ENCODE peak calls at places on chromosome 2, in ten cellular contexts. O is body of pancreas, I is left lung, H is right lobe of liver, S is IMR-90, X is lower lobe of right lung, J is breast epithelium, C is left ventricle myocardium inferior, B is uterus, A is tibial nerve. N is an unnamed sample.

GRCh38 chr2:47767880-47768609 is 14.9 kb upstream of the MSH6 start:
- DNase-seq in C (peak; percentile 56), O (peak; percentile 71), A (peak; percentile 47), I (peak; percentile 95), B (peak; percentile 71), H (peak; percentile 76), X (peak; percentile 82), S (peak; percentile 30), J (peak; percentile 61), N (peak; percentile 61)

GRCh38 chr2:158965731-158966130 is 2.7 kb upstream of the TANC1 start:
- DNase-seq in O (no peak), S (no peak), H (no peak), A (no peak), X (no peak), J (no peak), B (no peak), C (no peak), I (no peak), N (no peak)

GRCh38 chr2:219681301-219682290 is 54.2 kb downstream of the SLC4A3 start:
- DNase-seq in C (no peak), J (no peak), B (no peak), S (peak; percentile 44), X (no peak), I (no peak), H (no peak), A (no peak), O (no peak), N (no peak)

GRCh38 chr2:235776531-235776930 is 282.7 kb downstream of the AGAP1 start:
- DNase-seq in O (no peak), I (no peak), X (no peak), H (no peak), J (no peak), B (no peak), A (no peak), S (no peak), C (no peak), N (no peak)

GRCh38 chr2:179796213-179797007 is 65.0 kb downstream of the ZNF385B start:
- DNase-seq in I (no peak), C (no peak), S (no peak), J (no peak), H (no peak), A (no peak), X (no peak), O (no peak), B (no peak), N (no peak)

GRCh38 chr2:33660416-33661118 is 61.5 kb upstream of the FAM98A start:
- DNase-seq in H (no peak), J (no peak), S (no peak), C (no peak), I (no peak), B (no peak), A (no peak), O (no peak), X (no peak), N (no peak)

GRCh38 chr2:15674637-15675455 is 83.2 kb downstream of the DDX1 start:
- DNase-seq in X (no peak), C (no peak), H (no peak), I (no peak), J (no peak), S (no peak), A (no peak), O (no peak), B (no peak), N (no peak)

GRCh38 chr2:27989149-27989548 is 98.6 kb downstream of the BABAM2 start:
- DNase-seq in H (no peak), S (no peak), B (no peak), J (no peak), C (no peak), A (no peak), X (no peak), O (no peak), I (no peak), N (no peak)

GRCh38 chr2:237298323-237299118 is 115.4 kb downstream of the COL6A3 start:
- DNase-seq in H (no peak), A (no peak), I (no peak), X (peak; percentile 62), C (no peak), S (peak; percentile 58), J (no peak), B (peak; percentile 58), O (no peak), N (no peak)

GRCh38 chr2:64463784-64464183 is 9.8 kb downstream of the LGALSL start:
- DNase-seq in O (no peak), X (no peak), S (peak; percentile 61), A (no peak), C (no peak), I (no peak), J (no peak), B (no peak), H (no peak), N (peak; percentile 82)

GRCh38 chr2:78979380-78980238 is 45.9 kb upstream of the REG3G start:
- DNase-seq in B (no peak), A (no peak), H (no peak), J (no peak), I (no peak), X (no peak), O (peak; percentile 69), S (no peak), C (no peak), N (peak; percentile 48)

GRCh38 chr2:76563730-76564129 is 853.0 kb upstream of the GCFC2 start:
- DNase-seq in C (no peak), O (no peak), J (no peak), I (peak; percentile 47), S (no peak), H (peak; percentile 85), B (no peak), X (no peak), A (no peak), N (no peak)

GRCh38 chr2:186589733-186590537 is at the start of gene ITGAV:
- DNase-seq in A (peak; percentile 87), X (peak; percentile 97), J (peak; percentile 94), C (peak; percentile 94), O (peak; percentile 93), H (peak; percentile 94), S (peak; percentile 88), B (peak; percentile 88), I (peak; percentile 99), N (peak; percentile 95)
- TF ChIP-seq CTCF in A (no peak), X (no peak), J (no peak), C (peak; percentile 30), O (no peak), H (no peak), S (no peak), B (no peak), I (no peak), N (no peak)

GRCh38 chr2:119431155-119431975 is at the start of gene TMEM37:
- DNase-seq in I (peak; percentile 88), O (peak; percentile 82), C (peak; percentile 72), X (peak; percentile 77), J (no peak), B (peak; percentile 66), H (peak; percentile 91), A (no peak), S (peak; percentile 15), N (peak; percentile 84)
- H3K4me3 ChIP-seq in I (peak within 1 kb of the TSS; percentile 57), O (peak within 1 kb of the TSS; percentile 29), C (peak within 1 kb of the TSS; percentile 71), X (peak within 1 kb of the TSS; percentile 77), J (peak within 1 kb of the TSS; percentile 66), B (peak within 1 kb of the TSS; percentile 21), H (peak within 1 kb of the TSS; percentile 95), A (peak within 1 kb of the TSS; percentile 33), S (peak within 1 kb of the TSS; percentile 37), N (peak within 1 kb of the TSS; percentile 8)

GRCh38 chr2:119011910-119012209 is 69.9 kb downstream of the MARCO start:
- DNase-seq in C (no peak), H (no peak), A (no peak), B (no peak), J (no peak), X (no peak), S (no peak), I (no peak), O (no peak), N (no peak)
- H3K27me3 ChIP-seq in C (peaks cover 81% of the 10 kb centered on the region), H (no peaks in the 10 kb centered on the region), A (peaks cover 28% of the 10 kb centered on the region), B (no peaks in the 10 kb centered on the region), J (no peaks in the 10 kb centered on the region), X (peaks cover 32% of the 10 kb centered on the region), S (peaks cover 6% of the 10 kb centered on the region), I (peaks cover 64% of the 10 kb centered on the region), O (no peaks in the 10 kb centered on the region), N (peaks cover 14% of the 10 kb centered on the region)

DNA sequence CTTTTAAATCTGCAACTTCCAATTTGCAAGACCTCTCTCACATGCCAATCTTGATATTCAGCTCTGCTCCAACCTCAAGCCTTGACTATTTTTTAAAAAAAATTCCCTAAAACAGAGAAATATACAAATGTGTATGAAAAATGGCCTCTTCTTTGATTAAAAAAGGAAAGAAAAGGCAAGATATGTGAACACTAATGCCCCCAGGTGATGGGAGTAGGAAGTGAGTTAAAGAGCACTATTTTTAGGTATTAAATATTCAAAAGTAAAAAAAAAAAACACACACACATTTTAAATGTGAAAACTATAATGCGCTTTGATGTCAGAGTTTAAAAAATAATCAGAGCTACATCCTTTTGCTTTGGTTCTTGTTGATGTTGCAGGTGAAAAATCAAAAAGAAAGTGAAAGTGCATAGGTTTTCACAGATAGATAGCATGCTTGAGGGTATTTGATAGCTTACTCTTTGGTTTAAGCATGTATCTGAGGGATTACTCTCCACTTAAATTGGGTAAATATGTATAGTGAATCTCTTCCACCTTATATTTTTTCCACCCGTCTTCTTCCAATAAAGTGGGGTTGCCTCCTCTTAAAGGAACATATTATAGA is 406.0 kb upstream of the POU3F3 start:
- DNase-seq in O (no peak), S (no peak), H (no peak), A (no peak), J (no peak), C (no peak), X (no peak), B (no peak), I (no peak), N (no peak)
- TF ChIP-seq CTCF in O (no peak), S (no peak), H (peak; percentile 44), A (no peak), J (no peak), C (no peak), X (no peak), B (no peak), I (peak; percentile 12), N (no peak)